ENCODE peak calls at places on chromosome 5, in seven cellular contexts. N is effector CD8-positive, alpha-beta T cell; K is NCI-H1092 treated with DMSO at 0.1 percent for 48 hours; Y is neural crest cell; M is HT-29; F is kidney tubule cell; X is activated T-cell treated with anti-CD3 and anti-CD28 coated beads for 1 hour. L is an unnamed sample.
A peak's percentile ranks its signal among the peaks of the same experiment; 100 is the strongest.

GRCh38 chr5:138337685-138338410 is at the start of gene FAM53C:
- DNase-seq in N (peak; percentile 85), K (peak; percentile 90), Y (peak; percentile 97), M (peak; percentile 96), F (peak; percentile 93), X (peak; percentile 95), L (peak; percentile 74)

GRCh38 chr5:123813937-123814624 is 302.1 kb downstream of the CSNK1G3 start:
- DNase-seq in N (no peak), K (peak; percentile 84), Y (no peak), M (peak; percentile 55), F (peak; percentile 84), X (no peak), L (no peak)

GRCh38 chr5:43484049-43484849 is 584 bp upstream of the TMEM267 start:
- DNase-seq in N (peak; percentile 59), K (peak; percentile 92), Y (peak; percentile 80), M (peak; percentile 96), F (peak; percentile 90), X (peak; percentile 76), L (no peak)

GRCh38 chr5:147234098-147234824 is 565 bp upstream of the STK32A start:
- DNase-seq in N (no peak), K (no peak), Y (no peak), M (no peak), F (no peak), X (no peak), L (no peak)

GRCh38 chr5:39080597-39081204 is 6.5 kb upstream of the RICTOR start:
- DNase-seq in N (no peak), K (peak; percentile 22), Y (peak; percentile 25), M (peak; percentile 71), F (peak; percentile 67), X (no peak), L (no peak)

GRCh38 chr5:175321927-175322532 is 122.0 kb downstream of the DRD1 start:
- DNase-seq in N (no peak), K (no peak), Y (peak; percentile 58), M (peak; percentile 67), F (peak; percentile 41), X (no peak), L (no peak)

GRCh38 chr5:53739111-53739510 is 178.7 kb downstream of the NDUFS4 start:
- DNase-seq in N (no peak), K (no peak), Y (no peak), M (no peak), F (no peak), X (no peak), L (no peak)

GRCh38 chr5:88824892-88825781 is 57.8 kb downstream of the MEF2C start:
- DNase-seq in N (no peak), K (no peak), Y (no peak), M (peak; percentile 36), F (peak; percentile 59), X (no peak), L (no peak)

GRCh38 chr5:73232266-73233041 is 59.5 kb downstream of the TMEM174 start:
- DNase-seq in N (no peak), K (no peak), Y (no peak), M (no peak), F (no peak), X (no peak), L (no peak)

GRCh38 chr5:175718401-175719108 is 60.7 kb downstream of the HRH2 start:
- DNase-seq in N (peak; percentile 24), K (peak; percentile 6), Y (peak; percentile 29), M (peak; percentile 49), F (peak; percentile 38), X (peak; percentile 52), L (no peak)

GRCh38 chr5:123450114-123450513 is 26.9 kb upstream of the CEP120 start:
- DNase-seq in N (no peak), K (no peak), Y (no peak), M (no peak), F (no peak), X (no peak), L (no peak)

GRCh38 chr5:50962934-50963646 is 296.7 kb downstream of the PARP8 start:
- DNase-seq in N (peak; percentile 31), K (peak; percentile 86), Y (peak; percentile 89), M (peak; percentile 96), F (peak; percentile 58), X (peak; percentile 52), L (no peak)

GRCh38 chr5:38556599-38557308 is at the start of gene LIFR:
- DNase-seq in N (no peak), K (peak; percentile 82), Y (peak; percentile 79), M (no peak), F (peak; percentile 90), X (no peak), L (peak; percentile 17)

GRCh38 chr5:65926276-65926761 is at the start of gene ERBIN:
- DNase-seq in N (peak; percentile 48), K (peak; percentile 34), Y (peak; percentile 54), M (peak; percentile 76), F (peak; percentile 90), X (peak; percentile 47), L (peak; percentile 8)

GRCh38 chr5:135979510-135979909 is 24.7 kb upstream of the LECT2 start:
- DNase-seq in N (no peak), K (no peak), Y (no peak), M (no peak), F (no peak), X (no peak), L (no peak)

GRCh38 chr5:58127486-58128220 is 332.2 kb downstream of the PLK2 start:
- DNase-seq in N (no peak), K (no peak), Y (no peak), M (peak; percentile 84), F (peak; percentile 87), X (no peak), L (no peak)

GRCh38 chr5:172802585-172803176 is 31.4 kb upstream of the ERGIC1 start:
- DNase-seq in N (no peak), K (no peak), Y (no peak), M (no peak), F (no peak), X (no peak), L (no peak)

GRCh38 chr5:92962752-92963151 is 618.3 kb downstream of the NR2F1-AS1 start:
- DNase-seq in N (no peak), K (peak; percentile 76), Y (no peak), M (no peak), F (no peak), X (no peak), L (no peak)

L was measured in cortex of kidney.